ENCODE peak calls at places on chromosomes 3 and 15, in six cellular contexts. One of them, this sample, is unnamed.

GRCh38 chr15:57554063-57554820 is 37.5 kb upstream of the MYZAP start:
- DNase-seq in activated B cell treated with CpG ODN at 0.5 μM for 24 hours: no peak
- DNase-seq in stimulated activated CD4-positive, alpha-beta T cell treated with anti-CD3 and anti-CD28 coated beads, Interleukin-12 subunit alpha, Interleukin-12 subunit beta, amount 100 ng/mL, for 4 hours: no peak
- DNase-seq in activated CD4-positive, alpha-beta T cell treated with anti-CD3 and anti-CD28 coated beads for 48 hours: no peak
- DNase-seq in ecto neural progenitor cell: no peak
- DNase-seq in GM13976: no peak
- DNase-seq in this sample: no peak

GRCh38 chr3:89360155-89360554 is 252.7 kb downstream of the EPHA3 start:
- DNase-seq in activated B cell treated with CpG ODN at 0.5 μM for 24 hours: no peak
- DNase-seq in stimulated activated CD4-positive, alpha-beta T cell treated with anti-CD3 and anti-CD28 coated beads, Interleukin-12 subunit alpha, Interleukin-12 subunit beta, amount 100 ng/mL, for 4 hours: no peak
- DNase-seq in activated CD4-positive, alpha-beta T cell treated with anti-CD3 and anti-CD28 coated beads for 48 hours: no peak
- DNase-seq in ecto neural progenitor cell: no peak
- DNase-seq in GM13976: no peak
- DNase-seq in this sample: no peak

GRCh38 chr15:82689147-82689546 is 20.5 kb downstream of the AP3B2 start:
- DNase-seq in activated B cell treated with CpG ODN at 0.5 μM for 24 hours: no peak
- DNase-seq in stimulated activated CD4-positive, alpha-beta T cell treated with anti-CD3 and anti-CD28 coated beads, Interleukin-12 subunit alpha, Interleukin-12 subunit beta, amount 100 ng/mL, for 4 hours: no peak
- DNase-seq in activated CD4-positive, alpha-beta T cell treated with anti-CD3 and anti-CD28 coated beads for 48 hours: no peak
- DNase-seq in ecto neural progenitor cell: no peak
- DNase-seq in GM13976: no peak
- DNase-seq in this sample: no peak

GRCh38 chr3:72261566-72262564 is 476.9 kb upstream of the PROK2 start:
- DNase-seq in activated B cell treated with CpG ODN at 0.5 μM for 24 hours: no peak
- DNase-seq in stimulated activated CD4-positive, alpha-beta T cell treated with anti-CD3 and anti-CD28 coated beads, Interleukin-12 subunit alpha, Interleukin-12 subunit beta, amount 100 ng/mL, for 4 hours: no peak
- DNase-seq in activated CD4-positive, alpha-beta T cell treated with anti-CD3 and anti-CD28 coated beads for 48 hours: no peak
- DNase-seq in ecto neural progenitor cell: no peak
- DNase-seq in GM13976: no peak
- DNase-seq in this sample: no peak

GRCh38 chr15:29815000-29815704 is 7.1 kb downstream of the TJP1 start:
- DNase-seq in activated B cell treated with CpG ODN at 0.5 μM for 24 hours: no peak
- DNase-seq in stimulated activated CD4-positive, alpha-beta T cell treated with anti-CD3 and anti-CD28 coated beads, Interleukin-12 subunit alpha, Interleukin-12 subunit beta, amount 100 ng/mL, for 4 hours: no peak
- DNase-seq in activated CD4-positive, alpha-beta T cell treated with anti-CD3 and anti-CD28 coated beads for 48 hours: no peak
- DNase-seq in ecto neural progenitor cell: no peak
- DNase-seq in GM13976: no peak
- DNase-seq in this sample: no peak

GRCh38 chr3:40108643-40109042 is 200.9 kb upstream of the EIF1B start:
- DNase-seq in activated B cell treated with CpG ODN at 0.5 μM for 24 hours: no peak
- DNase-seq in stimulated activated CD4-positive, alpha-beta T cell treated with anti-CD3 and anti-CD28 coated beads, Interleukin-12 subunit alpha, Interleukin-12 subunit beta, amount 100 ng/mL, for 4 hours: no peak
- DNase-seq in activated CD4-positive, alpha-beta T cell treated with anti-CD3 and anti-CD28 coated beads for 48 hours: no peak
- DNase-seq in ecto neural progenitor cell: no peak
- DNase-seq in GM13976: no peak
- DNase-seq in this sample: no peak

GRCh38 chr3:105538483-105538882 is 171.8 kb downstream of the ALCAM start:
- DNase-seq in activated B cell treated with CpG ODN at 0.5 μM for 24 hours: no peak
- DNase-seq in stimulated activated CD4-positive, alpha-beta T cell treated with anti-CD3 and anti-CD28 coated beads, Interleukin-12 subunit alpha, Interleukin-12 subunit beta, amount 100 ng/mL, for 4 hours: no peak
- DNase-seq in activated CD4-positive, alpha-beta T cell treated with anti-CD3 and anti-CD28 coated beads for 48 hours: no peak
- DNase-seq in ecto neural progenitor cell: no peak
- DNase-seq in GM13976: no peak
- DNase-seq in this sample: no peak

GRCh38 chr15:68316061-68316804 is 38.7 kb downstream of the FEM1B start:
- DNase-seq in activated B cell treated with CpG ODN at 0.5 μM for 24 hours: peak; percentile 6
- DNase-seq in stimulated activated CD4-positive, alpha-beta T cell treated with anti-CD3 and anti-CD28 coated beads, Interleukin-12 subunit alpha, Interleukin-12 subunit beta, amount 100 ng/mL, for 4 hours: no peak
- DNase-seq in activated CD4-positive, alpha-beta T cell treated with anti-CD3 and anti-CD28 coated beads for 48 hours: no peak
- DNase-seq in ecto neural progenitor cell: peak; percentile 64
- DNase-seq in GM13976: no peak
- DNase-seq in this sample: no peak

GRCh38 chr3:13484861-13485590 is 4.9 kb downstream of the HDAC11 start:
- DNase-seq in activated B cell treated with CpG ODN at 0.5 μM for 24 hours: no peak
- DNase-seq in stimulated activated CD4-positive, alpha-beta T cell treated with anti-CD3 and anti-CD28 coated beads, Interleukin-12 subunit alpha, Interleukin-12 subunit beta, amount 100 ng/mL, for 4 hours: no peak
- DNase-seq in activated CD4-positive, alpha-beta T cell treated with anti-CD3 and anti-CD28 coated beads for 48 hours: no peak
- DNase-seq in ecto neural progenitor cell: no peak
- DNase-seq in GM13976: no peak
- DNase-seq in this sample: no peak

GRCh38 chr3:10703875-10704274 is 112.2 kb upstream of the SLC6A11 start:
- DNase-seq in activated B cell treated with CpG ODN at 0.5 μM for 24 hours: no peak
- DNase-seq in stimulated activated CD4-positive, alpha-beta T cell treated with anti-CD3 and anti-CD28 coated beads, Interleukin-12 subunit alpha, Interleukin-12 subunit beta, amount 100 ng/mL, for 4 hours: no peak
- DNase-seq in activated CD4-positive, alpha-beta T cell treated with anti-CD3 and anti-CD28 coated beads for 48 hours: peak; percentile 26
- DNase-seq in ecto neural progenitor cell: peak; percentile 63
- DNase-seq in GM13976: no peak
- DNase-seq in this sample: peak; percentile 49

GRCh38 chr15:30991301-30992072 is at the start of gene MTMR10:
- DNase-seq in activated B cell treated with CpG ODN at 0.5 μM for 24 hours: peak; percentile 89
- DNase-seq in stimulated activated CD4-positive, alpha-beta T cell treated with anti-CD3 and anti-CD28 coated beads, Interleukin-12 subunit alpha, Interleukin-12 subunit beta, amount 100 ng/mL, for 4 hours: peak; percentile 69
- DNase-seq in activated CD4-positive, alpha-beta T cell treated with anti-CD3 and anti-CD28 coated beads for 48 hours: peak; percentile 75
- DNase-seq in ecto neural progenitor cell: peak; percentile 85
- DNase-seq in GM13976: peak; percentile 95
- DNase-seq in this sample: peak; percentile 62

GRCh38 chr3:183349421-183350157 is 78.8 kb downstream of the MCF2L2 start:
- DNase-seq in activated B cell treated with CpG ODN at 0.5 μM for 24 hours: no peak
- DNase-seq in stimulated activated CD4-positive, alpha-beta T cell treated with anti-CD3 and anti-CD28 coated beads, Interleukin-12 subunit alpha, Interleukin-12 subunit beta, amount 100 ng/mL, for 4 hours: no peak
- DNase-seq in activated CD4-positive, alpha-beta T cell treated with anti-CD3 and anti-CD28 coated beads for 48 hours: no peak
- DNase-seq in ecto neural progenitor cell: no peak
- DNase-seq in GM13976: no peak
- DNase-seq in this sample: no peak

GRCh38 chr3:187709155-187709554 is 6.8 kb upstream of the RTP2 start:
- DNase-seq in activated B cell treated with CpG ODN at 0.5 μM for 24 hours: no peak
- DNase-seq in stimulated activated CD4-positive, alpha-beta T cell treated with anti-CD3 and anti-CD28 coated beads, Interleukin-12 subunit alpha, Interleukin-12 subunit beta, amount 100 ng/mL, for 4 hours: no peak
- DNase-seq in activated CD4-positive, alpha-beta T cell treated with anti-CD3 and anti-CD28 coated beads for 48 hours: no peak
- DNase-seq in ecto neural progenitor cell: no peak
- DNase-seq in GM13976: no peak
- DNase-seq in this sample: no peak

GRCh38 chr3:153138267-153139210 is 23.5 kb upstream of the RAP2B start:
- DNase-seq in activated B cell treated with CpG ODN at 0.5 μM for 24 hours: no peak
- DNase-seq in stimulated activated CD4-positive, alpha-beta T cell treated with anti-CD3 and anti-CD28 coated beads, Interleukin-12 subunit alpha, Interleukin-12 subunit beta, amount 100 ng/mL, for 4 hours: peak; percentile 34
- DNase-seq in activated CD4-positive, alpha-beta T cell treated with anti-CD3 and anti-CD28 coated beads for 48 hours: peak; percentile 81
- DNase-seq in ecto neural progenitor cell: no peak
- DNase-seq in GM13976: peak; percentile 38
- DNase-seq in this sample: peak; percentile 25

GRCh38 chr3:150268426-150269321 is 139.4 kb upstream of the TSC22D2 start:
- DNase-seq in activated B cell treated with CpG ODN at 0.5 μM for 24 hours: no peak
- DNase-seq in stimulated activated CD4-positive, alpha-beta T cell treated with anti-CD3 and anti-CD28 coated beads, Interleukin-12 subunit alpha, Interleukin-12 subunit beta, amount 100 ng/mL, for 4 hours: no peak
- DNase-seq in activated CD4-positive, alpha-beta T cell treated with anti-CD3 and anti-CD28 coated beads for 48 hours: no peak
- DNase-seq in ecto neural progenitor cell: no peak
- DNase-seq in GM13976: no peak
- DNase-seq in this sample: no peak

This sample was measured in 8988T.